ENCODE peak calls at places on chromosomes 12 and 14, in nine cellular contexts. P is choroid plexus epithelial cell; R is astrocyte of the spinal cord; K is effector memory CD4-positive, alpha-beta T cell; H is left ventricle myocardium inferior; I is psoas muscle; A is NB4; Q is foreskin fibroblast; E is colonic mucosa. M is an unnamed sample.

GRCh38 chr14:41868396-41868795 is 261.7 kb downstream of the LRFN5 start:
- DNase-seq in P (peak; percentile 67), R (peak; percentile 10), K (no peak), H (no peak), I (no peak), A (no peak), Q (no peak), E (no peak), M (no peak)

GRCh38 chr12:10618338-10618987 is 5.1 kb upstream of the MAGOHB start:
- DNase-seq in P (peak; percentile 53), R (peak; percentile 79), K (no peak), H (no peak), I (no peak), A (no peak), Q (peak; percentile 81), E (no peak), M (peak; percentile 61)

GRCh38 chr12:26126340-26127284 is 1.8 kb upstream of the BHLHE41 start:
- DNase-seq in P (peak; percentile 79), R (peak; percentile 83), K (no peak), H (peak; percentile 89), I (peak; percentile 90), A (peak; percentile 97), Q (peak; percentile 82), E (peak; percentile 88), M (peak; percentile 49)

GRCh38 chr14:49863483-49864262 is 11.1 kb upstream of the NEMF start:
- DNase-seq in P (peak; percentile 30), R (peak; percentile 12), K (no peak), H (no peak), I (no peak), A (peak; percentile 46), Q (no peak), E (peak; percentile 41), M (no peak)

GRCh38 chr12:106084048-106084671 is 54.6 kb downstream of the NUAK1 start:
- DNase-seq in P (peak; percentile 97), R (peak; percentile 97), K (no peak), H (no peak), I (no peak), A (no peak), Q (peak; percentile 55), E (no peak), M (peak; percentile 67)

GRCh38 chr12:58455146-58455545 is 465.2 kb downstream of the LRIG3 start:
- DNase-seq in P (peak; percentile 60), R (peak; percentile 51), K (no peak), H (no peak), I (no peak), A (no peak), Q (no peak), E (no peak), M (no peak)

GRCh38 chr12:56668197-56668457 is 20.0 kb downstream of the PTGES3 start:
- DNase-seq in P (no peak), R (no peak), K (no peak), H (no peak), I (no peak), A (no peak), Q (no peak), E (no peak), M (no peak)

GRCh38 chr14:23300687-23301223 is 1.9 kb downstream of the PPP1R3E start:
- DNase-seq in P (no peak), R (peak; percentile 18), K (no peak), H (peak; percentile 73), I (peak; percentile 61), A (peak; percentile 14), Q (no peak), E (peak; percentile 65), M (no peak)

GRCh38 chr12:101750152-101750551 is 10.9 kb upstream of the SYCP3 start:
- DNase-seq in P (no peak), R (no peak), K (no peak), H (no peak), I (no peak), A (no peak), Q (no peak), E (no peak), M (no peak)

GRCh38 chr12:77062846-77063461 is 2.4 kb downstream of the E2F7 start:
- DNase-seq in P (peak; percentile 81), R (peak; percentile 89), K (no peak), H (no peak), I (no peak), A (no peak), Q (peak; percentile 49), E (no peak), M (no peak)

GRCh38 chr14:20683896-20684661 is at the start of gene RNASE4:
- DNase-seq in P (peak; percentile 92), R (peak; percentile 88), K (peak; percentile 67), H (peak; percentile 85), I (peak; percentile 80), A (peak; percentile 87), Q (peak; percentile 82), E (peak; percentile 95), M (peak; percentile 70)

GRCh38 chr12:107762874-107763273 is 1.9 kb upstream of the PRDM4 start:
- DNase-seq in P (no peak), R (no peak), K (no peak), H (no peak), I (no peak), A (no peak), Q (no peak), E (no peak), M (no peak)

GRCh38 chr12:66767454-66768002 is 88.7 kb upstream of the GRIP1 start:
- DNase-seq in P (no peak), R (no peak), K (no peak), H (no peak), I (no peak), A (no peak), Q (no peak), E (no peak), M (no peak)

GRCh38 chr12:124759841-124760508 is 103.7 kb downstream of the SCARB1 start:
- DNase-seq in P (peak; percentile 58), R (no peak), K (no peak), H (peak; percentile 50), I (no peak), A (no peak), Q (no peak), E (no peak), M (no peak)

GRCh38 chr12:93022603-93023340 is 93.7 kb upstream of the EEA1 start:
- DNase-seq in P (peak; percentile 71), R (peak; percentile 50), K (no peak), H (no peak), I (no peak), A (no peak), Q (peak; percentile 32), E (no peak), M (no peak)

GRCh38 chr12:109735825-109736551 is 22.4 kb downstream of the FAM222A start:
- DNase-seq in P (no peak), R (no peak), K (no peak), H (peak; percentile 32), I (peak; percentile 1), A (no peak), Q (no peak), E (no peak), M (no peak)

GRCh38 chr12:1377117-1377516 is 217.3 kb downstream of the FBXL14 start:
- DNase-seq in P (no peak), R (no peak), K (no peak), H (no peak), I (no peak), A (no peak), Q (no peak), E (no peak), M (no peak)

GRCh38 chr14:61213116-61213720 is 67.9 kb downstream of the TMEM30B start:
- DNase-seq in P (peak; percentile 24), R (no peak), K (no peak), H (no peak), I (no peak), A (no peak), Q (peak; percentile 78), E (no peak), M (no peak)

GRCh38 chr12:53965251-53966069 is 7.5 kb upstream of the HOXC11 start:
- DNase-seq in P (no peak), R (no peak), K (no peak), H (no peak), I (no peak), A (no peak), Q (peak; percentile 78), E (no peak), M (peak; percentile 66)
- H3K4me3 ChIP-seq in P (no peak overlapping the region), R (no peak overlapping the region), K (no peak overlapping the region), H (no peak overlapping the region), I (peak overlapping the region; percentile 42), A (no peak overlapping the region), Q (peak overlapping the region; percentile 90), E (no peak overlapping the region), M (peak overlapping the region; percentile 74)

GRCh38 chr14:95297832-95298231 is 21.9 kb downstream of the CLMN start:
- DNase-seq in P (no peak), R (no peak), K (no peak), H (no peak), I (no peak), A (no peak), Q (no peak), E (no peak), M (no peak)
- H3K4me3 ChIP-seq in P (no peak overlapping the region), R (no peak overlapping the region), K (no peak overlapping the region), H (no peak overlapping the region), I (no peak overlapping the region), A (no peak overlapping the region), Q (no peak overlapping the region), E (no peak overlapping the region), M (no peak overlapping the region)

GRCh38 chr14:103334644-103335603 is 887 bp downstream of the EIF5 start:
- DNase-seq in P (peak; percentile 76), R (peak; percentile 80), K (peak; percentile 59), H (peak; percentile 57), I (peak; percentile 87), A (peak; percentile 85), Q (peak; percentile 82), E (peak; percentile 83), M (peak; percentile 58)

GRCh38 chr14:103337794-103338193 is 3.8 kb downstream of the EIF5 start:
- DNase-seq in P (no peak), R (no peak), K (no peak), H (no peak), I (no peak), A (no peak), Q (no peak), E (no peak), M (no peak)

GRCh38 chr14:103339561-103339960 is 5.5 kb downstream of the EIF5 start:
- DNase-seq in P (no peak), R (no peak), K (no peak), H (no peak), I (no peak), A (no peak), Q (no peak), E (no peak), M (no peak)

GRCh38 chr14:103333754-103334643 is at the start of gene EIF5:
- DNase-seq in P (peak; percentile 99), R (peak; percentile 99), K (peak; percentile 98), H (peak; percentile 99), I (peak; percentile 99), A (peak; percentile 98), Q (peak; percentile 99), E (peak; percentile 100), M (peak; percentile 95)

GRCh38 chr14:103336191-103336590 is 2.2 kb downstream of the EIF5 start:
- DNase-seq in P (no peak), R (no peak), K (no peak), H (no peak), I (no peak), A (no peak), Q (no peak), E (no peak), M (no peak)
- H3K4me3 ChIP-seq in P (peak overlapping the region; percentile 84), R (no peak overlapping the region), K (peak overlapping the region; percentile 98), H (peak overlapping the region; percentile 98), I (peak overlapping the region; percentile 96), A (peak overlapping the region; percentile 93), Q (peak overlapping the region; percentile 87), E (no peak overlapping the region), M (no peak overlapping the region)

DNA sequence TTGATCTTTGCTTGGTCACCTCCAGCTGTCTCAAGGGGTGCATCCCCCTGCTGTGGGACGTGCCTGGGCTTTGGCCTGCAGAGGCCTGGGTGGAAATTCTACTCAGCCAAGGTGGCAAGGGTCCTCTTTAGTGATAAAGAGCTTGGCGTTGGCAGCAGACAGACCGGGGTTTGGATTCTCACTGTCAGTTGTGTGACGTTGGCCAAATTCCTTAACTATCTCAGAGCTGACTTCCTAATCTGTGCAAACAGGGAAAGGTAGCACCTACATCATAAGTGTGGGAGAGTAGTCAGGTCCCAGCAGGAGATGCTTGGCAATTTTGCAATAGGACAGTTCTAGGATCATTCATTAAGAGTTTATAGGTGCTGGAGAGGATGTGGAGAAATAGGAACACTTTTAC is 154.3 kb upstream of the GSC start:
- DNase-seq in P (no peak), R (no peak), K (no peak), H (no peak), I (no peak), A (no peak), Q (no peak), E (no peak), M (no peak)
- H3K4me3 ChIP-seq in P (no peak overlapping the region), R (no peak overlapping the region), K (no peak overlapping the region), H (no peak overlapping the region), I (no peak overlapping the region), A (no peak overlapping the region), Q (no peak overlapping the region), E (no peak overlapping the region), M (no peak overlapping the region)

M was measured in skeletal muscle cell.